ENCODE peak calls at places on chromosomes 13 and 19, in six cellular contexts. One of them, this sample, is unnamed.

GRCh38 chr13:28866932-28867331 is 46.8 kb downstream of the MTUS2 start:
- DNase-seq in stimulated activated CD8-positive, alpha-beta memory T cell treated with anti-CD3 and anti-CD28 coated beads, Interleukin-2, amount 100 ng/mL, for 1 hour: no peak
- DNase-seq in AG08396: no peak
- DNase-seq in stimulated activated naive CD4-positive, alpha-beta T cell: no peak
- DNase-seq in EH: no peak
- DNase-seq in SJSA1: no peak
- DNase-seq in this sample: no peak

GRCh38 chr13:50361282-50361681 is 346.0 kb downstream of the KCNRG start:
- DNase-seq in stimulated activated CD8-positive, alpha-beta memory T cell treated with anti-CD3 and anti-CD28 coated beads, Interleukin-2, amount 100 ng/mL, for 1 hour: no peak
- DNase-seq in AG08396: no peak
- DNase-seq in stimulated activated naive CD4-positive, alpha-beta T cell: no peak
- DNase-seq in EH: no peak
- DNase-seq in SJSA1: no peak
- DNase-seq in this sample: no peak

GRCh38 chr13:79384022-79384610 is 21.9 kb downstream of the RBM26 start:
- DNase-seq in stimulated activated CD8-positive, alpha-beta memory T cell treated with anti-CD3 and anti-CD28 coated beads, Interleukin-2, amount 100 ng/mL, for 1 hour: no peak
- DNase-seq in AG08396: no peak
- DNase-seq in stimulated activated naive CD4-positive, alpha-beta T cell: no peak
- DNase-seq in EH: no peak
- DNase-seq in SJSA1: no peak
- DNase-seq in this sample: no peak

GRCh38 chr19:13781547-13781946 is 7.3 kb downstream of the C19orf53 start:
- DNase-seq in stimulated activated CD8-positive, alpha-beta memory T cell treated with anti-CD3 and anti-CD28 coated beads, Interleukin-2, amount 100 ng/mL, for 1 hour: no peak
- DNase-seq in AG08396: peak; percentile 87
- DNase-seq in stimulated activated naive CD4-positive, alpha-beta T cell: no peak
- DNase-seq in EH: peak; percentile 95
- DNase-seq in SJSA1: peak; percentile 82
- DNase-seq in this sample: peak; percentile 93

GRCh38 chr13:26412263-26412662 is 145.2 kb upstream of the WASF3 start:
- DNase-seq in stimulated activated CD8-positive, alpha-beta memory T cell treated with anti-CD3 and anti-CD28 coated beads, Interleukin-2, amount 100 ng/mL, for 1 hour: no peak
- DNase-seq in AG08396: no peak
- DNase-seq in stimulated activated naive CD4-positive, alpha-beta T cell: no peak
- DNase-seq in EH: peak; percentile 8
- DNase-seq in SJSA1: no peak
- DNase-seq in this sample: no peak

GRCh38 chr19:55640577-55641375 is at the start of gene ZNF580:
- DNase-seq in stimulated activated CD8-positive, alpha-beta memory T cell treated with anti-CD3 and anti-CD28 coated beads, Interleukin-2, amount 100 ng/mL, for 1 hour: no peak
- DNase-seq in AG08396: peak; percentile 86
- DNase-seq in stimulated activated naive CD4-positive, alpha-beta T cell: peak; percentile 68
- DNase-seq in EH: peak; percentile 81
- DNase-seq in SJSA1: peak; percentile 88
- DNase-seq in this sample: peak; percentile 88

GRCh38 chr13:68185767-68186166 is 955.6 kb upstream of the PCDH9 start:
- DNase-seq in stimulated activated CD8-positive, alpha-beta memory T cell treated with anti-CD3 and anti-CD28 coated beads, Interleukin-2, amount 100 ng/mL, for 1 hour: no peak
- DNase-seq in AG08396: no peak
- DNase-seq in stimulated activated naive CD4-positive, alpha-beta T cell: no peak
- DNase-seq in EH: no peak
- DNase-seq in SJSA1: no peak
- DNase-seq in this sample: no peak

GRCh38 chr19:5693195-5694166 is 3.4 kb downstream of the RPL36 start:
- DNase-seq in stimulated activated CD8-positive, alpha-beta memory T cell treated with anti-CD3 and anti-CD28 coated beads, Interleukin-2, amount 100 ng/mL, for 1 hour: no peak
- DNase-seq in AG08396: no peak
- DNase-seq in stimulated activated naive CD4-positive, alpha-beta T cell: no peak
- DNase-seq in EH: no peak
- DNase-seq in SJSA1: no peak
- DNase-seq in this sample: no peak

GRCh38 chr13:38350114-38350617 is 515 bp downstream of the UFM1 start:
- DNase-seq in stimulated activated CD8-positive, alpha-beta memory T cell treated with anti-CD3 and anti-CD28 coated beads, Interleukin-2, amount 100 ng/mL, for 1 hour: peak; percentile 6
- DNase-seq in AG08396: peak; percentile 48
- DNase-seq in stimulated activated naive CD4-positive, alpha-beta T cell: no peak
- DNase-seq in EH: peak; percentile 60
- DNase-seq in SJSA1: peak; percentile 49
- DNase-seq in this sample: peak; percentile 19

GRCh38 chr19:29631450-29631849 is 25.4 kb downstream of the POP4 start:
- DNase-seq in stimulated activated CD8-positive, alpha-beta memory T cell treated with anti-CD3 and anti-CD28 coated beads, Interleukin-2, amount 100 ng/mL, for 1 hour: no peak
- DNase-seq in AG08396: no peak
- DNase-seq in stimulated activated naive CD4-positive, alpha-beta T cell: no peak
- DNase-seq in EH: no peak
- DNase-seq in SJSA1: no peak
- DNase-seq in this sample: no peak

GRCh38 chr19:14375055-14375581 is 6.1 kb upstream of the ADGRE5 start:
- DNase-seq in stimulated activated CD8-positive, alpha-beta memory T cell treated with anti-CD3 and anti-CD28 coated beads, Interleukin-2, amount 100 ng/mL, for 1 hour: peak; percentile 60
- DNase-seq in AG08396: no peak
- DNase-seq in stimulated activated naive CD4-positive, alpha-beta T cell: peak; percentile 90
- DNase-seq in EH: no peak
- DNase-seq in SJSA1: no peak
- DNase-seq in this sample: no peak

GRCh38 chr19:17078038-17078919 is 2.7 kb downstream of the MYO9B start:
- DNase-seq in stimulated activated CD8-positive, alpha-beta memory T cell treated with anti-CD3 and anti-CD28 coated beads, Interleukin-2, amount 100 ng/mL, for 1 hour: no peak
- DNase-seq in AG08396: no peak
- DNase-seq in stimulated activated naive CD4-positive, alpha-beta T cell: no peak
- DNase-seq in EH: no peak
- DNase-seq in SJSA1: no peak
- DNase-seq in this sample: no peak

GRCh38 chr13:59444210-59444857 is 719.4 kb downstream of the DIAPH3 start:
- DNase-seq in stimulated activated CD8-positive, alpha-beta memory T cell treated with anti-CD3 and anti-CD28 coated beads, Interleukin-2, amount 100 ng/mL, for 1 hour: no peak
- DNase-seq in AG08396: no peak
- DNase-seq in stimulated activated naive CD4-positive, alpha-beta T cell: no peak
- DNase-seq in EH: no peak
- DNase-seq in SJSA1: no peak
- DNase-seq in this sample: no peak

GRCh38 chr19:52296773-52297600 is at the start of gene ZNF480:
- DNase-seq in stimulated activated CD8-positive, alpha-beta memory T cell treated with anti-CD3 and anti-CD28 coated beads, Interleukin-2, amount 100 ng/mL, for 1 hour: peak; percentile 74
- DNase-seq in AG08396: peak; percentile 92
- DNase-seq in stimulated activated naive CD4-positive, alpha-beta T cell: peak; percentile 91
- DNase-seq in EH: peak; percentile 79
- DNase-seq in SJSA1: peak; percentile 76
- DNase-seq in this sample: peak; percentile 79

GRCh38 chr13:40813662-40814454 is 24.4 kb downstream of the SLC25A15 start:
- DNase-seq in stimulated activated CD8-positive, alpha-beta memory T cell treated with anti-CD3 and anti-CD28 coated beads, Interleukin-2, amount 100 ng/mL, for 1 hour: no peak
- DNase-seq in AG08396: peak; percentile 44
- DNase-seq in stimulated activated naive CD4-positive, alpha-beta T cell: no peak
- DNase-seq in EH: peak; percentile 43
- DNase-seq in SJSA1: no peak
- DNase-seq in this sample: peak; percentile 18

This sample was measured in hepatic stellate cell.